ENCODE peak calls at places on chromosomes 6 and 20, in four cellular contexts. One of them, this sample, is unnamed. For H3K27me3, the result is how much of the 10 kb centered on the place peaks cover.

GRCh38 chr6:155483858-155484257 is 28.2 kb upstream of the NOX3 start:
- DNase-seq in breast epithelium: no peak
- DNase-seq in gastrocnemius medialis: no peak
- DNase-seq in prostate gland: no peak
- DNase-seq in this sample: no peak

GRCh38 chr20:434221-434620 is 26.1 kb downstream of the RBCK1 start:
- DNase-seq in prostate gland: no peak
- DNase-seq in gastrocnemius medialis: no peak
- DNase-seq in breast epithelium: no peak
- DNase-seq in this sample: no peak

GRCh38 chr6:144477396-144477795 is 192.3 kb downstream of the UTRN start:
- DNase-seq in gastrocnemius medialis: no peak
- DNase-seq in prostate gland: no peak
- DNase-seq in breast epithelium: no peak
- DNase-seq in this sample: no peak

GRCh38 chr20:63706852-63707557 is 771 bp downstream of the ARFRP1 start:
- DNase-seq in prostate gland: peak
- DNase-seq in breast epithelium: no peak
- DNase-seq in gastrocnemius medialis: peak
- DNase-seq in this sample: peak

GRCh38 chr20:3795511-3796468 is at the start of gene CDC25B:
- DNase-seq in prostate gland: peak
- DNase-seq in gastrocnemius medialis: peak
- DNase-seq in breast epithelium: peak
- DNase-seq in this sample: peak

GRCh38 chr20:48338717-48339116 is 489.1 kb downstream of the PREX1 start:
- DNase-seq in gastrocnemius medialis: no peak
- DNase-seq in breast epithelium: no peak
- DNase-seq in prostate gland: no peak
- DNase-seq in this sample: no peak

GRCh38 chr6:62645274-62645673 is 359.2 kb upstream of the KHDRBS2 start:
- DNase-seq in prostate gland: no peak
- DNase-seq in breast epithelium: no peak
- DNase-seq in gastrocnemius medialis: no peak
- DNase-seq in this sample: no peak

GRCh38 chr6:17851720-17852161 is 135.7 kb downstream of the KIF13A start:
- DNase-seq in breast epithelium: no peak
- DNase-seq in prostate gland: no peak
- DNase-seq in gastrocnemius medialis: no peak
- DNase-seq in this sample: no peak

GRCh38 chr6:15473741-15474161 is 189.1 kb downstream of the DTNBP1 start:
- DNase-seq in breast epithelium: peak
- DNase-seq in gastrocnemius medialis: peak
- DNase-seq in prostate gland: no peak
- DNase-seq in this sample: no peak

GRCh38 chr20:33531047-33531877 is 41.4 kb downstream of the CBFA2T2 start:
- DNase-seq in prostate gland: no peak
- DNase-seq in breast epithelium: no peak
- DNase-seq in gastrocnemius medialis: no peak
- DNase-seq in this sample: no peak

GRCh38 chr6:106974337-106974998 is at the start of gene CD24:
- DNase-seq in prostate gland: peak
- DNase-seq in gastrocnemius medialis: no peak
- DNase-seq in breast epithelium: peak
- DNase-seq in this sample: peak

GRCh38 chr6:109853951-109854350 is 124.2 kb upstream of the GPR6 start:
- DNase-seq in prostate gland: no peak
- DNase-seq in breast epithelium: no peak
- DNase-seq in gastrocnemius medialis: no peak
- DNase-seq in this sample: no peak

GRCh38 chr6:15038013-15038791 is 207.7 kb upstream of the JARID2 start:
- DNase-seq in prostate gland: no peak
- DNase-seq in breast epithelium: no peak
- DNase-seq in gastrocnemius medialis: peak
- DNase-seq in this sample: no peak

GRCh38 chr6:88916615-88917198 is 46.7 kb downstream of the RNGTT start:
- DNase-seq in breast epithelium: no peak
- DNase-seq in prostate gland: no peak
- DNase-seq in gastrocnemius medialis: no peak
- DNase-seq in this sample: no peak

GRCh38 chr20:61533231-61533631 is 281.2 kb downstream of the CDH4 start:
- DNase-seq in prostate gland: no peak
- DNase-seq in breast epithelium: no peak
- DNase-seq in gastrocnemius medialis: no peak
- DNase-seq in this sample: no peak

GRCh38 chr20:32329817-32330554 is 28.1 kb upstream of the ASXL1 start:
- DNase-seq in gastrocnemius medialis: no peak
- DNase-seq in prostate gland: no peak
- DNase-seq in breast epithelium: no peak
- DNase-seq in this sample: no peak

GRCh38 chr20:13613917-13614316 is 24.8 kb downstream of the TASP1 start:
- DNase-seq in gastrocnemius medialis: no peak
- DNase-seq in prostate gland: no peak
- DNase-seq in breast epithelium: no peak
- DNase-seq in this sample: no peak

GRCh38 chr20:6055161-6055783 is 1.4 kb upstream of the LRRN4 start:
- DNase-seq in breast epithelium: no peak
- DNase-seq in prostate gland: no peak
- DNase-seq in gastrocnemius medialis: no peak
- DNase-seq in this sample: no peak

GRCh38 chr6:118744261-118744941 is 93.0 kb upstream of the CEP85L start:
- DNase-seq in gastrocnemius medialis: peak
- DNase-seq in prostate gland: no peak
- DNase-seq in breast epithelium: no peak
- DNase-seq in this sample: no peak

GRCh38 chr6:12137480-12137879 is 125.4 kb downstream of the HIVEP1 start:
- DNase-seq in gastrocnemius medialis: peak
- DNase-seq in breast epithelium: no peak
- DNase-seq in prostate gland: peak
- DNase-seq in this sample: peak

GRCh38 chr20:62675156-62675871 is 33.0 kb downstream of the SLCO4A1 start:
- DNase-seq in breast epithelium: no peak
- DNase-seq in gastrocnemius medialis: no peak
- DNase-seq in prostate gland: no peak
- DNase-seq in this sample: no peak

GRCh38 chr6:52407467-52407866 is 12.7 kb upstream of the EFHC1 start:
- DNase-seq in gastrocnemius medialis: no peak
- DNase-seq in prostate gland: no peak
- DNase-seq in breast epithelium: no peak
- DNase-seq in this sample: peak

GRCh38 chr6:10174056-10174455 is 240.8 kb downstream of the TFAP2A start:
- DNase-seq in gastrocnemius medialis: no peak
- DNase-seq in breast epithelium: no peak
- DNase-seq in prostate gland: no peak
- DNase-seq in this sample: no peak

GRCh38 chr20:15600565-15600964 is 972.7 kb downstream of the KIF16B start:
- DNase-seq in gastrocnemius medialis: no peak
- DNase-seq in breast epithelium: no peak
- DNase-seq in prostate gland: no peak
- DNase-seq in this sample: no peak

GRCh38 chr6:112253505-112253841 is 894 bp downstream of the LAMA4 start:
- DNase-seq in breast epithelium: no peak
- DNase-seq in prostate gland: no peak
- DNase-seq in gastrocnemius medialis: no peak
- DNase-seq in this sample: no peak

GRCh38 chr6:14711056-14711703 is 534.7 kb upstream of the JARID2 start:
- DNase-seq in breast epithelium: no peak
- DNase-seq in prostate gland: no peak
- DNase-seq in gastrocnemius medialis: no peak
- DNase-seq in this sample: peak

GRCh38 chr6:26299286-26300042 is 65.5 kb upstream of the BTN3A2 start:
- DNase-seq in breast epithelium: no peak
- DNase-seq in gastrocnemius medialis: no peak
- DNase-seq in prostate gland: no peak
- DNase-seq in this sample: no peak

GRCh38 chr6:127198549-127198948 is 68.1 kb upstream of the RNF146 start:
- DNase-seq in gastrocnemius medialis: no peak
- DNase-seq in prostate gland: no peak
- DNase-seq in breast epithelium: no peak
- DNase-seq in this sample: no peak

GRCh38 chr6:35283361-35283760 is 14.3 kb upstream of the DEF6 start:
- DNase-seq in breast epithelium: no peak
- DNase-seq in gastrocnemius medialis: no peak
- DNase-seq in prostate gland: no peak
- DNase-seq in this sample: no peak

GRCh38 chr20:62642666-62643520 is 590 bp downstream of the SLCO4A1 start:
- DNase-seq in prostate gland: no peak
- DNase-seq in gastrocnemius medialis: no peak
- DNase-seq in breast epithelium: no peak
- DNase-seq in this sample: no peak

GRCh38 chr6:148800535-148800934 is 53.7 kb downstream of the UST start:
- DNase-seq in breast epithelium: no peak
- DNase-seq in prostate gland: no peak
- DNase-seq in gastrocnemius medialis: no peak
- DNase-seq in this sample: no peak

GRCh38 chr6:139425780-139426179 is 51.3 kb upstream of the CITED2 start:
- DNase-seq in breast epithelium: no peak
- DNase-seq in prostate gland: no peak
- DNase-seq in gastrocnemius medialis: no peak
- DNase-seq in this sample: no peak
- TF ChIP-seq CTCF in breast epithelium: no peak
- TF ChIP-seq CTCF in prostate gland: no peak
- TF ChIP-seq CTCF in gastrocnemius medialis: no peak
- TF ChIP-seq CTCF in this sample: no peak

DNA sequence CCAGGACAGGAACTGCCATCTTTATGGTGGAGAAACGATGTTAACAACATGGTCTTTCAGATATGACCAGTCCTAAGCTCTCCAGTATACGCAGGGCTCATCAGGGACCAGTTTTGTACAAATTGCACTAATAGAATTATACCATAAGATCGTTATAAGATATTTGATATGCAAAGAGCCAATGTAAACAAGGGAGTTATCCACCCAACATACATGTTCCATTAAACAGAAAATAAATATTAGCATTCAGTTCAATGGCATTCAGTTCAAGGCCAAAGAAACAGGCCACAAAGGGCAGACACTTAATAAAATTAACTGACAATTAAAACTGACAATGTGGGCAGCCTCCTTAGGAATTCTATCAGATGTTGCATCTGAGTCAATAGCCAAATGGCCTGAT is 2.6 kb downstream of the GFOD1 start:
- DNase-seq in breast epithelium: no peak
- DNase-seq in prostate gland: no peak
- DNase-seq in gastrocnemius medialis: no peak
- DNase-seq in this sample: no peak
- H3K27me3 ChIP-seq in breast epithelium: under half
- H3K27me3 ChIP-seq in prostate gland: under half
- H3K27me3 ChIP-seq in gastrocnemius medialis: under half
- H3K27me3 ChIP-seq in this sample: under half

GRCh38 chr6:30111266-30111856 is 1.5 kb downstream of the TRIM31 start:
- DNase-seq in breast epithelium: no peak
- DNase-seq in prostate gland: no peak
- DNase-seq in gastrocnemius medialis: no peak
- DNase-seq in this sample: no peak

GRCh38 chr6:30112402-30113376 is at the start of gene TRIM31:
- DNase-seq in prostate gland: no peak
- DNase-seq in breast epithelium: no peak
- DNase-seq in gastrocnemius medialis: no peak
- DNase-seq in this sample: no peak

GRCh38 chr6:30103630-30104179 is 9.2 kb downstream of the TRIM31 start:
- DNase-seq in prostate gland: no peak
- DNase-seq in gastrocnemius medialis: no peak
- DNase-seq in breast epithelium: no peak
- DNase-seq in this sample: no peak

GRCh38 chr6:30113377-30113759 is 478 bp upstream of the TRIM31 start:
- DNase-seq in gastrocnemius medialis: no peak
- DNase-seq in breast epithelium: no peak
- DNase-seq in prostate gland: no peak
- DNase-seq in this sample: no peak

GRCh38 chr6:30107756-30108155 is 5.1 kb downstream of the TRIM31 start:
- DNase-seq in gastrocnemius medialis: no peak
- DNase-seq in breast epithelium: no peak
- DNase-seq in prostate gland: no peak
- DNase-seq in this sample: no peak
- TF ChIP-seq POLR2A in gastrocnemius medialis: no peak
- TF ChIP-seq POLR2A in breast epithelium: no peak
- TF ChIP-seq POLR2A in prostate gland: no peak
- TF ChIP-seq POLR2A in this sample: no peak

GRCh38 chr20:38135641-38136420 is 29.2 kb downstream of the TGM2 start:
- DNase-seq in gastrocnemius medialis: no peak
- DNase-seq in breast epithelium: no peak
- DNase-seq in prostate gland: no peak
- DNase-seq in this sample: no peak

GRCh38 chr20:38134427-38135281 is 30.4 kb downstream of the TGM2 start:
- DNase-seq in prostate gland: no peak
- DNase-seq in breast epithelium: no peak
- DNase-seq in gastrocnemius medialis: no peak
- DNase-seq in this sample: no peak

GRCh38 chr20:38132910-38133501 is 32.1 kb downstream of the TGM2 start:
- DNase-seq in prostate gland: no peak
- DNase-seq in gastrocnemius medialis: no peak
- DNase-seq in breast epithelium: no peak
- DNase-seq in this sample: no peak

GRCh38 chr20:38132156-38132909 is 32.7 kb downstream of the TGM2 start:
- DNase-seq in gastrocnemius medialis: peak
- DNase-seq in breast epithelium: no peak
- DNase-seq in prostate gland: no peak
- DNase-seq in this sample: no peak

GRCh38 chr20:38133680-38134426 is 31.2 kb downstream of the TGM2 start:
- DNase-seq in prostate gland: no peak
- DNase-seq in breast epithelium: no peak
- DNase-seq in gastrocnemius medialis: no peak
- DNase-seq in this sample: no peak
- TF ChIP-seq CTCF in prostate gland: no peak
- TF ChIP-seq CTCF in breast epithelium: no peak
- TF ChIP-seq CTCF in gastrocnemius medialis: no peak
- TF ChIP-seq CTCF in this sample: no peak

GRCh38 chr6:30102701-30103629 is 9.9 kb downstream of the TRIM31 start:
- DNase-seq in breast epithelium: peak
- DNase-seq in gastrocnemius medialis: peak
- DNase-seq in prostate gland: peak
- DNase-seq in this sample: peak
- H3K27me3 ChIP-seq in breast epithelium: under half
- H3K27me3 ChIP-seq in gastrocnemius medialis: under half
- H3K27me3 ChIP-seq in prostate gland: under half
- H3K27me3 ChIP-seq in this sample: under half

DNA sequence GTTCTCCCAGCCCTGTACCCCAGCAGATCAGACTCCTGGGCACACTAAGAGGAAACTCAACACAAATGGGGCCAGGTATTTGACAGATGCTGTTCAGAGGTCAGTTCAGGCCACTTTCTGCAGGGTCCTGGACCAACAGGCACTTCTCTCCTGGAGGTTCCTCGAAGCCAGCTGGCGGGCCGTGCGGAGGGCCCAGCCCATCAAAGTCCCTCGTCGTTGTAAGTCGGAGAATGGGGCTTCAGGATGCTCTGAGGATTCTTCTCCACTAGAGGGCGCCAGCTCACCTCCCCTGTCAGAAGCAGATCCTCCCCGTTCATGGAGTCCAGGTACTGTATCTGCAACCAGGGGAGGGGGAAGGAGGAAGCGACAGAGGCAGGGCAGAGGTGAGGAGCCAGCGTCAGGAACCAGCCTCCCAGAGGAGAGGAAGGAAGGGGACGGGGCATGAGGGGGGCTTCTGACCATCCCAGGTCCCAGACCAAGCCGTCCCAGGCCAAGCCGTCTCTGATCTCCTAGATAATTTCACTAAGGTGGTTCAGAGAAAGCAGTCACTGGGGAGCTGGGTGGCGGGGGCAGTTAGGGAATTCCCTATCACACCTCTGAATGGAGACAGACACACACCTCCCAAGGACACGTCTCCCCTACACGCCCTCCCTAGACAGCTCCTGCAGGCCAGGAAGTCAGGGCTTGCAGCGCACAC is 11.7 kb upstream of the FAM83C start:
- DNase-seq in breast epithelium: peak
- DNase-seq in prostate gland: peak
- DNase-seq in gastrocnemius medialis: peak
- DNase-seq in this sample: peak
- TF ChIP-seq POLR2A in breast epithelium: no peak
- TF ChIP-seq POLR2A in prostate gland: no peak
- TF ChIP-seq POLR2A in gastrocnemius medialis: no peak
- TF ChIP-seq POLR2A in this sample: no peak

This sample was measured in adrenal gland.